ENCODE peak calls at places on chromosomes 16 and 17, in six cellular contexts. One of them, this sample, is unnamed.
A peak's percentile ranks its signal among the peaks of the same experiment; 100 is the strongest.

GRCh38 chr17:42817866-42818265 is 6.2 kb downstream of the BECN1 start:
- DNase-seq in progenitor cell of endocrine pancreas: no peak
- DNase-seq in H54: no peak
- DNase-seq in IMR-90: peak; percentile 56
- DNase-seq in hypothalamus: no peak
- DNase-seq in NCI-H2171 treated with DMSO at 0.1 percent for 48 hours: no peak
- DNase-seq in this sample: no peak

GRCh38 chr17:39988206-39988810 is 7.7 kb downstream of the PSMD3 start:
- DNase-seq in H54: no peak
- DNase-seq in progenitor cell of endocrine pancreas: no peak
- DNase-seq in hypothalamus: no peak
- DNase-seq in NCI-H2171 treated with DMSO at 0.1 percent for 48 hours: no peak
- DNase-seq in IMR-90: no peak
- DNase-seq in this sample: no peak

GRCh38 chr17:57584050-57584551 is 161.0 kb downstream of the CCDC182 start:
- DNase-seq in hypothalamus: no peak
- DNase-seq in IMR-90: no peak
- DNase-seq in NCI-H2171 treated with DMSO at 0.1 percent for 48 hours: no peak
- DNase-seq in progenitor cell of endocrine pancreas: no peak
- DNase-seq in H54: no peak
- DNase-seq in this sample: no peak

GRCh38 chr17:9223531-9223930 is 202.2 kb downstream of the NTN1 start:
- DNase-seq in NCI-H2171 treated with DMSO at 0.1 percent for 48 hours: no peak
- DNase-seq in hypothalamus: no peak
- DNase-seq in H54: no peak
- DNase-seq in IMR-90: no peak
- DNase-seq in progenitor cell of endocrine pancreas: no peak
- DNase-seq in this sample: no peak

GRCh38 chr16:49854227-49855203 is 1.4 kb downstream of the ZNF423 start:
- DNase-seq in IMR-90: no peak
- DNase-seq in hypothalamus: no peak
- DNase-seq in NCI-H2171 treated with DMSO at 0.1 percent for 48 hours: peak; percentile 44
- DNase-seq in H54: no peak
- DNase-seq in progenitor cell of endocrine pancreas: peak; percentile 45
- DNase-seq in this sample: no peak

GRCh38 chr16:4529085-4530060 is 9.2 kb downstream of the CDIP1 start:
- DNase-seq in NCI-H2171 treated with DMSO at 0.1 percent for 48 hours: no peak
- DNase-seq in IMR-90: peak; percentile 82
- DNase-seq in progenitor cell of endocrine pancreas: no peak
- DNase-seq in H54: peak; percentile 48
- DNase-seq in hypothalamus: no peak
- DNase-seq in this sample: no peak

GRCh38 chr17:81342700-81343070 is 47.6 kb upstream of the SLC38A10 start:
- DNase-seq in NCI-H2171 treated with DMSO at 0.1 percent for 48 hours: no peak
- DNase-seq in H54: no peak
- DNase-seq in progenitor cell of endocrine pancreas: no peak
- DNase-seq in hypothalamus: no peak
- DNase-seq in IMR-90: no peak
- DNase-seq in this sample: no peak

GRCh38 chr16:1300664-1301476 is 8.6 kb upstream of the UBE2I start:
- DNase-seq in progenitor cell of endocrine pancreas: peak; percentile 83
- DNase-seq in IMR-90: peak; percentile 22
- DNase-seq in hypothalamus: no peak
- DNase-seq in NCI-H2171 treated with DMSO at 0.1 percent for 48 hours: no peak
- DNase-seq in H54: peak; percentile 77
- DNase-seq in this sample: peak; percentile 21

GRCh38 chr16:11966173-11966572 is 1.2 kb downstream of the TNFRSF17 start:
- DNase-seq in hypothalamus: no peak
- DNase-seq in NCI-H2171 treated with DMSO at 0.1 percent for 48 hours: no peak
- DNase-seq in IMR-90: no peak
- DNase-seq in progenitor cell of endocrine pancreas: no peak
- DNase-seq in H54: no peak
- DNase-seq in this sample: no peak

GRCh38 chr16:8962393-8963009 is 1.2 kb downstream of the USP7 start:
- DNase-seq in progenitor cell of endocrine pancreas: no peak
- DNase-seq in NCI-H2171 treated with DMSO at 0.1 percent for 48 hours: peak; percentile 11
- DNase-seq in hypothalamus: no peak
- DNase-seq in H54: no peak
- DNase-seq in IMR-90: no peak
- DNase-seq in this sample: peak; percentile 24

GRCh38 chr17:70938311-70938710 is 769.0 kb downstream of the KCNJ2 start:
- DNase-seq in progenitor cell of endocrine pancreas: no peak
- DNase-seq in NCI-H2171 treated with DMSO at 0.1 percent for 48 hours: no peak
- DNase-seq in hypothalamus: no peak
- DNase-seq in IMR-90: no peak
- DNase-seq in H54: no peak
- DNase-seq in this sample: no peak

GRCh38 chr17:10477701-10478100 is 8.3 kb upstream of the MYH4 start:
- DNase-seq in NCI-H2171 treated with DMSO at 0.1 percent for 48 hours: no peak
- DNase-seq in H54: no peak
- DNase-seq in progenitor cell of endocrine pancreas: no peak
- DNase-seq in hypothalamus: no peak
- DNase-seq in IMR-90: no peak
- DNase-seq in this sample: no peak

GRCh38 chr16:16120382-16121184 is 102.7 kb downstream of the ABCC6 start:
- DNase-seq in H54: no peak
- DNase-seq in NCI-H2171 treated with DMSO at 0.1 percent for 48 hours: peak; percentile 98
- DNase-seq in hypothalamus: no peak
- DNase-seq in progenitor cell of endocrine pancreas: no peak
- DNase-seq in IMR-90: peak; percentile 22
- DNase-seq in this sample: no peak

GRCh38 chr16:49876716-49877129 is 20.8 kb upstream of the ZNF423 start:
- DNase-seq in progenitor cell of endocrine pancreas: peak; percentile 89
- DNase-seq in H54: peak; percentile 72
- DNase-seq in NCI-H2171 treated with DMSO at 0.1 percent for 48 hours: no peak
- DNase-seq in IMR-90: no peak
- DNase-seq in hypothalamus: no peak
- DNase-seq in this sample: peak; percentile 16

GRCh38 chr17:50276588-50277356 is 2.5 kb downstream of the TMEM92 start:
- DNase-seq in IMR-90: no peak
- DNase-seq in NCI-H2171 treated with DMSO at 0.1 percent for 48 hours: no peak
- DNase-seq in progenitor cell of endocrine pancreas: no peak
- DNase-seq in hypothalamus: no peak
- DNase-seq in H54: no peak
- DNase-seq in this sample: no peak

GRCh38 chr16:48535831-48536599 is 74.0 kb downstream of the N4BP1 start:
- DNase-seq in IMR-90: peak; percentile 31
- DNase-seq in H54: no peak
- DNase-seq in hypothalamus: no peak
- DNase-seq in progenitor cell of endocrine pancreas: no peak
- DNase-seq in NCI-H2171 treated with DMSO at 0.1 percent for 48 hours: peak; percentile 89
- DNase-seq in this sample: no peak

GRCh38 chr16:66418165-66418962 is 8.7 kb upstream of the BEAN1 start:
- DNase-seq in progenitor cell of endocrine pancreas: no peak
- DNase-seq in hypothalamus: no peak
- DNase-seq in NCI-H2171 treated with DMSO at 0.1 percent for 48 hours: no peak
- DNase-seq in H54: no peak
- DNase-seq in IMR-90: no peak
- DNase-seq in this sample: no peak

GRCh38 chr16:61435356-61435755 is 600.9 kb downstream of the CDH8 start:
- DNase-seq in IMR-90: no peak
- DNase-seq in H54: no peak
- DNase-seq in NCI-H2171 treated with DMSO at 0.1 percent for 48 hours: no peak
- DNase-seq in hypothalamus: no peak
- DNase-seq in progenitor cell of endocrine pancreas: no peak
- DNase-seq in this sample: no peak

GRCh38 chr17:15943971-15944719 is 785 bp upstream of the ADORA2B start:
- DNase-seq in hypothalamus: no peak
- DNase-seq in progenitor cell of endocrine pancreas: no peak
- DNase-seq in H54: no peak
- DNase-seq in IMR-90: no peak
- DNase-seq in NCI-H2171 treated with DMSO at 0.1 percent for 48 hours: no peak
- DNase-seq in this sample: no peak

GRCh38 chr16:14344945-14345344 is 273.8 kb downstream of the MRTFB start:
- DNase-seq in progenitor cell of endocrine pancreas: no peak
- DNase-seq in H54: no peak
- DNase-seq in NCI-H2171 treated with DMSO at 0.1 percent for 48 hours: no peak
- DNase-seq in hypothalamus: no peak
- DNase-seq in IMR-90: no peak
- DNase-seq in this sample: no peak

GRCh38 chr16:31460582-31461002 is 1.3 kb downstream of the ARMC5 start:
- DNase-seq in progenitor cell of endocrine pancreas: no peak
- DNase-seq in NCI-H2171 treated with DMSO at 0.1 percent for 48 hours: peak; percentile 14
- DNase-seq in H54: no peak
- DNase-seq in hypothalamus: no peak
- DNase-seq in IMR-90: peak; percentile 73
- DNase-seq in this sample: peak; percentile 68

GRCh38 chr16:54285414-54286066 is 1.0 kb downstream of the IRX3 start:
- DNase-seq in NCI-H2171 treated with DMSO at 0.1 percent for 48 hours: no peak
- DNase-seq in hypothalamus: no peak
- DNase-seq in IMR-90: no peak
- DNase-seq in progenitor cell of endocrine pancreas: peak; percentile 27
- DNase-seq in H54: peak; percentile 86
- DNase-seq in this sample: no peak

GRCh38 chr16:1538804-1539520 is 5.5 kb downstream of the TMEM204 start:
- DNase-seq in NCI-H2171 treated with DMSO at 0.1 percent for 48 hours: peak; percentile 85
- DNase-seq in IMR-90: no peak
- DNase-seq in hypothalamus: no peak
- DNase-seq in progenitor cell of endocrine pancreas: no peak
- DNase-seq in H54: no peak
- DNase-seq in this sample: no peak

GRCh38 chr16:66294507-66294906 is 72.0 kb upstream of the CDH5 start:
- DNase-seq in hypothalamus: no peak
- DNase-seq in H54: no peak
- DNase-seq in NCI-H2171 treated with DMSO at 0.1 percent for 48 hours: no peak
- DNase-seq in progenitor cell of endocrine pancreas: no peak
- DNase-seq in IMR-90: no peak
- DNase-seq in this sample: no peak

GRCh38 chr16:27690604-27691003 is 140.7 kb downstream of the KATNIP start:
- DNase-seq in progenitor cell of endocrine pancreas: no peak
- DNase-seq in H54: peak; percentile 48
- DNase-seq in IMR-90: peak; percentile 5
- DNase-seq in NCI-H2171 treated with DMSO at 0.1 percent for 48 hours: peak; percentile 21
- DNase-seq in hypothalamus: no peak
- DNase-seq in this sample: no peak

GRCh38 chr17:80212962-80213650 is 7.0 kb downstream of the SGSH start:
- DNase-seq in H54: no peak
- DNase-seq in hypothalamus: no peak
- DNase-seq in IMR-90: no peak
- DNase-seq in NCI-H2171 treated with DMSO at 0.1 percent for 48 hours: no peak
- DNase-seq in progenitor cell of endocrine pancreas: no peak
- DNase-seq in this sample: no peak

GRCh38 chr17:37710344-37710886 is 34.4 kb downstream of the HNF1B start:
- DNase-seq in IMR-90: peak; percentile 62
- DNase-seq in H54: no peak
- DNase-seq in progenitor cell of endocrine pancreas: peak; percentile 73
- DNase-seq in NCI-H2171 treated with DMSO at 0.1 percent for 48 hours: peak; percentile 20
- DNase-seq in hypothalamus: no peak
- DNase-seq in this sample: peak; percentile 52

GRCh38 chr16:24993722-24994686 is 21.2 kb downstream of the ARHGAP17 start:
- DNase-seq in IMR-90: peak; percentile 96
- DNase-seq in NCI-H2171 treated with DMSO at 0.1 percent for 48 hours: no peak
- DNase-seq in hypothalamus: no peak
- DNase-seq in progenitor cell of endocrine pancreas: no peak
- DNase-seq in H54: peak; percentile 67
- DNase-seq in this sample: peak; percentile 93

GRCh38 chr16:17131351-17131750 is 339.4 kb downstream of the XYLT1 start:
- DNase-seq in H54: no peak
- DNase-seq in hypothalamus: no peak
- DNase-seq in progenitor cell of endocrine pancreas: no peak
- DNase-seq in NCI-H2171 treated with DMSO at 0.1 percent for 48 hours: no peak
- DNase-seq in IMR-90: no peak
- DNase-seq in this sample: no peak

GRCh38 chr17:74337834-74338500 is 11.9 kb downstream of the KIF19 start:
- DNase-seq in NCI-H2171 treated with DMSO at 0.1 percent for 48 hours: peak; percentile 93
- DNase-seq in H54: no peak
- DNase-seq in progenitor cell of endocrine pancreas: no peak
- DNase-seq in IMR-90: no peak
- DNase-seq in hypothalamus: no peak
- DNase-seq in this sample: no peak

GRCh38 chr16:87844374-87844733 is 25.0 kb downstream of the SLC7A5 start:
- DNase-seq in IMR-90: peak; percentile 35
- DNase-seq in hypothalamus: no peak
- DNase-seq in progenitor cell of endocrine pancreas: no peak
- DNase-seq in NCI-H2171 treated with DMSO at 0.1 percent for 48 hours: peak; percentile 25
- DNase-seq in H54: no peak
- DNase-seq in this sample: no peak